ENCODE peak calls at places on chromosomes 5 and 9, in five cellular contexts. One of them, this sample, is unnamed.

GRCh38 chr9:93093449-93094293 is 2.3 kb upstream of the CARD19 start:
- DNase-seq in tibial artery: peak
- DNase-seq in SJSA1: no peak
- DNase-seq in fibroblast of villous mesenchyme: peak
- DNase-seq in stomach: no peak
- DNase-seq in this sample: no peak

GRCh38 chr5:30385754-30386153 is 807.7 kb upstream of the CDH6 start:
- DNase-seq in tibial artery: no peak
- DNase-seq in stomach: no peak
- DNase-seq in SJSA1: no peak
- DNase-seq in fibroblast of villous mesenchyme: no peak
- DNase-seq in this sample: no peak

GRCh38 chr5:142104491-142104890 is 4.1 kb upstream of the NDFIP1 start:
- DNase-seq in stomach: no peak
- DNase-seq in tibial artery: no peak
- DNase-seq in SJSA1: no peak
- DNase-seq in fibroblast of villous mesenchyme: no peak
- DNase-seq in this sample: no peak

GRCh38 chr9:131692612-131692976 is 47.3 kb downstream of the RAPGEF1 start:
- DNase-seq in SJSA1: no peak
- DNase-seq in stomach: no peak
- DNase-seq in tibial artery: no peak
- DNase-seq in fibroblast of villous mesenchyme: no peak
- DNase-seq in this sample: no peak

GRCh38 chr9:133779516-133780403 is 41.6 kb upstream of the SARDH start:
- DNase-seq in tibial artery: no peak
- DNase-seq in SJSA1: no peak
- DNase-seq in stomach: no peak
- DNase-seq in fibroblast of villous mesenchyme: no peak
- DNase-seq in this sample: no peak

GRCh38 chr5:126395198-126395597 is 28.0 kb upstream of the GRAMD2B start:
- DNase-seq in stomach: no peak
- DNase-seq in fibroblast of villous mesenchyme: peak
- DNase-seq in tibial artery: no peak
- DNase-seq in SJSA1: peak
- DNase-seq in this sample: peak

GRCh38 chr9:21677834-21678233 is 124.6 kb upstream of the MTAP start:
- DNase-seq in stomach: no peak
- DNase-seq in fibroblast of villous mesenchyme: peak
- DNase-seq in SJSA1: no peak
- DNase-seq in tibial artery: no peak
- DNase-seq in this sample: peak

GRCh38 chr9:592225-592624 is 249.3 kb upstream of the DMRT1 start:
- DNase-seq in tibial artery: no peak
- DNase-seq in SJSA1: no peak
- DNase-seq in stomach: peak
- DNase-seq in fibroblast of villous mesenchyme: no peak
- DNase-seq in this sample: no peak

GRCh38 chr9:88060746-88061145 is 77.5 kb downstream of the SPATA31C2 start:
- DNase-seq in tibial artery: no peak
- DNase-seq in stomach: no peak
- DNase-seq in SJSA1: no peak
- DNase-seq in fibroblast of villous mesenchyme: no peak
- DNase-seq in this sample: no peak

GRCh38 chr5:60997721-60998120 is 52.7 kb downstream of the NDUFAF2 start:
- DNase-seq in fibroblast of villous mesenchyme: no peak
- DNase-seq in tibial artery: no peak
- DNase-seq in SJSA1: no peak
- DNase-seq in stomach: no peak
- DNase-seq in this sample: no peak

GRCh38 chr9:15021146-15021545 is 110.9 kb upstream of the FREM1 start:
- DNase-seq in SJSA1: no peak
- DNase-seq in fibroblast of villous mesenchyme: no peak
- DNase-seq in tibial artery: no peak
- DNase-seq in stomach: no peak
- DNase-seq in this sample: no peak

GRCh38 chr9:114347675-114348074 is 18.0 kb downstream of the ORM2 start:
- DNase-seq in fibroblast of villous mesenchyme: no peak
- DNase-seq in SJSA1: no peak
- DNase-seq in tibial artery: no peak
- DNase-seq in stomach: no peak
- DNase-seq in this sample: no peak

GRCh38 chr5:1192971-1193590 is 8.3 kb upstream of the SLC6A19 start:
- DNase-seq in SJSA1: no peak
- DNase-seq in tibial artery: no peak
- DNase-seq in fibroblast of villous mesenchyme: no peak
- DNase-seq in stomach: no peak
- DNase-seq in this sample: no peak

GRCh38 chr5:10145922-10146321 is 103.8 kb downstream of the ATPSCKMT start:
- DNase-seq in SJSA1: no peak
- DNase-seq in fibroblast of villous mesenchyme: peak
- DNase-seq in stomach: no peak
- DNase-seq in tibial artery: no peak
- DNase-seq in this sample: peak

GRCh38 chr5:77620404-77620803 is 18.1 kb downstream of the OTP start:
- DNase-seq in fibroblast of villous mesenchyme: no peak
- DNase-seq in tibial artery: no peak
- DNase-seq in stomach: no peak
- DNase-seq in SJSA1: no peak
- DNase-seq in this sample: no peak

GRCh38 chr5:149414405-149415244 is 35.5 kb upstream of the IL17B start:
- DNase-seq in SJSA1: peak
- DNase-seq in fibroblast of villous mesenchyme: peak
- DNase-seq in tibial artery: peak
- DNase-seq in stomach: no peak
- DNase-seq in this sample: peak

GRCh38 chr5:32531885-32532520 is 53.4 kb upstream of the SUB1 start:
- DNase-seq in SJSA1: peak
- DNase-seq in tibial artery: no peak
- DNase-seq in stomach: no peak
- DNase-seq in fibroblast of villous mesenchyme: peak
- DNase-seq in this sample: peak

GRCh38 chr5:133523921-133524320 is 88.4 kb downstream of the FSTL4 start:
- DNase-seq in tibial artery: no peak
- DNase-seq in SJSA1: peak
- DNase-seq in stomach: no peak
- DNase-seq in fibroblast of villous mesenchyme: no peak
- DNase-seq in this sample: no peak

GRCh38 chr5:6780802-6781391 is 67.7 kb downstream of the TENT4A start:
- DNase-seq in fibroblast of villous mesenchyme: no peak
- DNase-seq in stomach: no peak
- DNase-seq in SJSA1: no peak
- DNase-seq in tibial artery: no peak
- DNase-seq in this sample: peak

GRCh38 chr9:80932181-80932580 is 757.2 kb downstream of the TLE1 start:
- DNase-seq in fibroblast of villous mesenchyme: no peak
- DNase-seq in tibial artery: no peak
- DNase-seq in SJSA1: no peak
- DNase-seq in stomach: no peak
- DNase-seq in this sample: peak

GRCh38 chr5:32027093-32027716 is 146.9 kb downstream of the GOLPH3 start:
- DNase-seq in tibial artery: no peak
- DNase-seq in stomach: no peak
- DNase-seq in fibroblast of villous mesenchyme: peak
- DNase-seq in SJSA1: no peak
- DNase-seq in this sample: peak

GRCh38 chr5:116750626-116751188 is 176.1 kb upstream of the SEMA6A start:
- DNase-seq in tibial artery: no peak
- DNase-seq in SJSA1: no peak
- DNase-seq in stomach: no peak
- DNase-seq in fibroblast of villous mesenchyme: no peak
- DNase-seq in this sample: no peak

GRCh38 chr9:13128266-13128825 is 151.1 kb downstream of the MPDZ start:
- DNase-seq in fibroblast of villous mesenchyme: no peak
- DNase-seq in tibial artery: no peak
- DNase-seq in stomach: no peak
- DNase-seq in SJSA1: no peak
- DNase-seq in this sample: no peak

GRCh38 chr5:3325811-3326568 is 269.6 kb upstream of the IRX1 start:
- DNase-seq in tibial artery: no peak
- DNase-seq in SJSA1: no peak
- DNase-seq in fibroblast of villous mesenchyme: no peak
- DNase-seq in stomach: no peak
- DNase-seq in this sample: no peak

GRCh38 chr5:172769598-172770373 is 1.2 kb downstream of the DUSP1 start:
- DNase-seq in SJSA1: no peak
- DNase-seq in tibial artery: peak
- DNase-seq in fibroblast of villous mesenchyme: peak
- DNase-seq in stomach: no peak
- DNase-seq in this sample: peak

GRCh38 chr5:96702503-96703383 is 40.6 kb downstream of the CAST start:
- DNase-seq in tibial artery: peak
- DNase-seq in fibroblast of villous mesenchyme: peak
- DNase-seq in stomach: peak
- DNase-seq in SJSA1: peak
- DNase-seq in this sample: peak

GRCh38 chr5:56900858-56901578 is 8.4 kb upstream of the SETD9 start:
- DNase-seq in fibroblast of villous mesenchyme: peak
- DNase-seq in stomach: no peak
- DNase-seq in SJSA1: no peak
- DNase-seq in tibial artery: no peak
- DNase-seq in this sample: peak

GRCh38 chr5:42586625-42587024 is 163.4 kb downstream of the GHR start:
- DNase-seq in stomach: peak
- DNase-seq in SJSA1: no peak
- DNase-seq in fibroblast of villous mesenchyme: no peak
- DNase-seq in tibial artery: peak
- DNase-seq in this sample: no peak

GRCh38 chr5:5418006-5418405 is 4.5 kb upstream of the ICE1 start:
- DNase-seq in SJSA1: no peak
- DNase-seq in tibial artery: no peak
- DNase-seq in fibroblast of villous mesenchyme: no peak
- DNase-seq in stomach: no peak
- DNase-seq in this sample: no peak

GRCh38 chr9:95366731-95367325 is 49.3 kb upstream of the FANCC start:
- DNase-seq in stomach: no peak
- DNase-seq in fibroblast of villous mesenchyme: no peak
- DNase-seq in SJSA1: no peak
- DNase-seq in tibial artery: no peak
- DNase-seq in this sample: no peak

GRCh38 chr5:473344-474192 is 30.6 kb downstream of the EXOC3 start:
- DNase-seq in SJSA1: no peak
- DNase-seq in tibial artery: peak
- DNase-seq in fibroblast of villous mesenchyme: peak
- DNase-seq in stomach: peak
- DNase-seq in this sample: peak

GRCh38 chr9:22165144-22165543 is 156.0 kb upstream of the CDKN2B start:
- DNase-seq in stomach: no peak
- DNase-seq in SJSA1: no peak
- DNase-seq in fibroblast of villous mesenchyme: peak
- DNase-seq in tibial artery: no peak
- DNase-seq in this sample: no peak

GRCh38 chr5:78612227-78613150 is 36.1 kb downstream of the LHFPL2 start:
- DNase-seq in stomach: no peak
- DNase-seq in fibroblast of villous mesenchyme: no peak
- DNase-seq in SJSA1: no peak
- DNase-seq in tibial artery: no peak
- DNase-seq in this sample: no peak

GRCh38 chr5:172640822-172641358 is at the start of gene NEURL1B:
- DNase-seq in SJSA1: peak
- DNase-seq in fibroblast of villous mesenchyme: peak
- DNase-seq in stomach: peak
- DNase-seq in tibial artery: peak
- DNase-seq in this sample: peak

DNA sequence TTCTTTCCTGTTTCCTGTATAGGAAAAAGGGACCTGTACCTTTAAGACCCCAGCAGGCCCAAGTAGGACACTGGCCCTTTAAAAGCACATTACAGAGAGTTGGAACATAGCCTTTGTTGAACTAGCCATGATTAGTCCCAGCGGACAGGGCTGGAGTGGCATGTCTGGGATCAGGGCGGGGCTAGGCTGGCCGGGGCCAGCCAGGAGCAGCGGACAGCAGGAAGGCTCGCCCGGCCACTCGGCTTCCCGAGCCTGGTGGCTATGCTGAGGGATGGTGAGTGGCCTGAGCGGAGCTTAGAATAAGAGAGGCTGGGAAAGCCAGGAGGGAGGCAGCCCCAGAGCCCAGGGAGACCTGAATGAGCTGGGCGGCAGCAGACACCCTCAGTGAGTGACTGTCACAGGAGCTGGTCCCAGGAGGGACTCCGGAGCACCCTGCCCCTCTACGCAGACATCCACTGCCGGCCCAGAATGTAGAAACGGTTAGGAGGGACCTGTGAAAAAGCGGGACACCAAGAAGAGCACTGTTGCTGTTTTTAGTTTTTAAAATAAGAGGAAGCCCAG is 92.1 kb downstream of the DAB2IP start:
- DNase-seq in fibroblast of villous mesenchyme: peak
- DNase-seq in stomach: peak
- DNase-seq in tibial artery: peak
- DNase-seq in SJSA1: peak
- DNase-seq in this sample: peak
- H3K4me3 ChIP-seq in fibroblast of villous mesenchyme: peak
- H3K4me3 ChIP-seq in stomach: peak
- H3K4me3 ChIP-seq in tibial artery: peak
- H3K4me3 ChIP-seq in SJSA1: peak
- H3K4me3 ChIP-seq in this sample: peak

GRCh38 chr5:67002832-67003231 is 193.8 kb downstream of the CD180 start:
- DNase-seq in stomach: no peak
- DNase-seq in SJSA1: no peak
- DNase-seq in fibroblast of villous mesenchyme: no peak
- DNase-seq in tibial artery: no peak
- DNase-seq in this sample: no peak
- H3K4me3 ChIP-seq in stomach: no peak
- H3K4me3 ChIP-seq in SJSA1: no peak
- H3K4me3 ChIP-seq in fibroblast of villous mesenchyme: no peak
- H3K4me3 ChIP-seq in tibial artery: peak
- H3K4me3 ChIP-seq in this sample: no peak

GRCh38 chr9:129611302-129611800 is 9.6 kb downstream of the C9orf50 start:
- DNase-seq in tibial artery: no peak
- DNase-seq in SJSA1: no peak
- DNase-seq in fibroblast of villous mesenchyme: no peak
- DNase-seq in stomach: no peak
- DNase-seq in this sample: no peak
- H3K4me3 ChIP-seq in tibial artery: peak
- H3K4me3 ChIP-seq in SJSA1: no peak
- H3K4me3 ChIP-seq in fibroblast of villous mesenchyme: no peak
- H3K4me3 ChIP-seq in stomach: peak
- H3K4me3 ChIP-seq in this sample: peak

DNA sequence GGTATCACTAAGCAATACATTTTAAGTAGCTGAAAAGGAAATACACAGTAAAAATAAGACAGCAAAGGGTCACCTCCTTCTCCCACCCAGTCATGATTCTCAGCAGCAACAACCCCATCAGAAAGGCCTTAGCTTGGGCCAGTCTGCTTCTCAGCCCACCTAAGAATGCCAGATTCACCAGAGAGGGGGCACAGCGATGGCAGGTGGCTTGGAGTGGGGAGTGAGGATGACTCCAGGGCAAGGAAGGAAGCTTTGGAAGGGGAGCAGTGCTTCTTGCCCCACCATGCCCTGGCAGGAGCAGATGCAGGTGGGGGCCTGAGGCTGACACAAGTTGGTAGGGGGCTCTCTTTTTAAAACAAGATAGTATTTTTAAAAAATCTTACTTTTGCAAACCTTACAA is 51.4 kb downstream of the ABCA1 start:
- DNase-seq in SJSA1: no peak
- DNase-seq in stomach: no peak
- DNase-seq in tibial artery: no peak
- DNase-seq in fibroblast of villous mesenchyme: no peak
- DNase-seq in this sample: no peak
- H3K4me3 ChIP-seq in SJSA1: no peak
- H3K4me3 ChIP-seq in stomach: no peak
- H3K4me3 ChIP-seq in tibial artery: no peak
- H3K4me3 ChIP-seq in fibroblast of villous mesenchyme: no peak
- H3K4me3 ChIP-seq in this sample: no peak

This sample was measured in choroid plexus epithelial cell.